ENCODE peak calls at places on chromosomes 6 and 20, in five cellular contexts. F is pancreas, Z is thyroid gland, M is neural crest cell, O is GM12865. H is an unnamed sample.

GRCh38 chr20:20594171-20594530 is 118.3 kb downstream of the RALGAPA2 start:
- DNase-seq in F (no peak), M (no peak), O (peak), Z (no peak), H (no peak)

GRCh38 chr6:138592698-138593097 is 93.4 kb upstream of the NHSL1 start:
- DNase-seq in M (no peak), F (no peak), O (peak), Z (no peak), H (no peak)

GRCh38 chr20:15379897-15380296 is 1042.5 kb upstream of the FLRT3 start:
- DNase-seq in O (no peak), F (no peak), Z (no peak), M (no peak), H (no peak)

GRCh38 chr6:113359155-113360140 is 497.7 kb upstream of the MARCKS start:
- DNase-seq in O (no peak), M (no peak), F (no peak), Z (no peak), H (no peak)

GRCh38 chr20:48784273-48784641 is 43.5 kb downstream of the PREX1 start:
- DNase-seq in O (peak), Z (no peak), F (no peak), M (no peak), H (no peak)

GRCh38 chr6:111572216-111572706 is 33.4 kb downstream of the TRAF3IP2 start:
- DNase-seq in O (no peak), M (no peak), F (no peak), Z (no peak), H (no peak)

GRCh38 chr20:41701596-41702350 is 83.6 kb upstream of the CHD6 start:
- DNase-seq in F (no peak), Z (no peak), O (no peak), M (no peak), H (no peak)

GRCh38 chr20:63084563-63084927 is 77.8 kb upstream of the BHLHE23 start:
- DNase-seq in O (no peak), F (peak), Z (no peak), M (no peak), H (no peak)

GRCh38 chr6:105363100-105363754 is 39.7 kb downstream of the PREP start:
- DNase-seq in O (no peak), Z (no peak), M (no peak), F (no peak), H (no peak)

GRCh38 chr20:11445891-11446290 is 471.8 kb upstream of the BTBD3 start:
- DNase-seq in O (no peak), M (no peak), Z (no peak), F (no peak), H (no peak)

GRCh38 chr6:15442467-15442866 is 196.6 kb downstream of the JARID2 start:
- DNase-seq in Z (no peak), F (no peak), M (no peak), O (no peak), H (no peak)

GRCh38 chr6:135851442-135852271 is at the start of gene PDE7B:
- DNase-seq in M (peak), O (peak), Z (peak), F (peak), H (peak)

GRCh38 chr20:33791959-33792597 is 19.1 kb upstream of the CHMP4B start:
- DNase-seq in O (peak), Z (peak), M (peak), F (peak), H (peak)

GRCh38 chr6:6246539-6246938 is 73.9 kb downstream of the F13A1 start:
- DNase-seq in M (no peak), F (no peak), O (peak), Z (no peak), H (no peak)

GRCh38 chr6:146544783-146545182 is 1.1 kb downstream of the RAB32 start:
- DNase-seq in O (no peak), Z (no peak), F (no peak), M (no peak), H (no peak)

GRCh38 chr6:122697458-122697857 is 82.1 kb upstream of the FABP7 start:
- DNase-seq in Z (no peak), O (no peak), F (no peak), M (no peak), H (no peak)

GRCh38 chr6:56851104-56851503 is 103.8 kb upstream of the BEND6 start:
- DNase-seq in O (peak), M (no peak), F (no peak), Z (no peak), H (no peak)

GRCh38 chr6:47248446-47248845 is 61.3 kb downstream of the TNFRSF21 start:
- DNase-seq in O (no peak), M (no peak), F (no peak), Z (no peak), H (no peak)

GRCh38 chr20:1441133-1441532 is 25.5 kb downstream of the NSFL1C start:
- DNase-seq in Z (no peak), O (no peak), F (no peak), M (no peak), H (no peak)

GRCh38 chr20:7152071-7152470 is 384.6 kb downstream of the BMP2 start:
- DNase-seq in O (no peak), M (no peak), Z (no peak), F (no peak), H (no peak)

GRCh38 chr6:160222491-160222890 is 36.1 kb downstream of the SLC22A2 start:
- DNase-seq in M (no peak), F (no peak), O (no peak), Z (no peak), H (no peak)

GRCh38 chr20:6768228-6769185 is 1.0 kb downstream of the BMP2 start:
- DNase-seq in M (peak), F (peak), O (no peak), Z (peak), H (no peak)

GRCh38 chr6:5175195-5175594 is 85.6 kb downstream of the LYRM4 start:
- DNase-seq in M (peak), F (no peak), O (peak), Z (no peak), H (no peak)
- TF ChIP-seq CTCF in M (peak), F (no peak), O (peak), Z (no peak), H (no peak)

GRCh38 chr20:5557123-5557522 is 193.1 kb upstream of the SHLD1 start:
- DNase-seq in O (peak), M (peak), F (no peak), Z (peak), H (no peak)
- TF ChIP-seq CTCF in O (peak), M (peak), F (peak), Z (peak), H (no peak)

GRCh38 chr20:278181-278580 is 12.4 kb downstream of the C20orf96 start:
- DNase-seq in O (no peak), F (no peak), M (no peak), Z (no peak), H (no peak)

GRCh38 chr20:277496-277781 is 13.1 kb downstream of the C20orf96 start:
- DNase-seq in F (no peak), Z (no peak), M (no peak), O (no peak), H (no peak)

GRCh38 chr20:275791-276190 is 14.8 kb downstream of the C20orf96 start:
- DNase-seq in M (no peak), O (no peak), F (no peak), Z (no peak), H (no peak)

GRCh38 chr20:276620-277495 is 13.7 kb downstream of the C20orf96 start:
- DNase-seq in F (no peak), Z (no peak), M (no peak), O (no peak), H (no peak)

GRCh38 chr20:278607-279571 is 11.7 kb downstream of the C20orf96 start:
- DNase-seq in F (no peak), O (no peak), M (no peak), Z (no peak), H (no peak)
- TF ChIP-seq CTCF in F (no peak), O (no peak), M (no peak), Z (no peak), H (no peak)

GRCh38 chr20:18287915-18288747 is at the start of gene ZNF133:
- DNase-seq in F (peak), O (peak), M (peak), Z (peak), H (peak)
- TF ChIP-seq CTCF in F (no peak), O (no peak), M (no peak), Z (no peak), H (no peak)

DNA sequence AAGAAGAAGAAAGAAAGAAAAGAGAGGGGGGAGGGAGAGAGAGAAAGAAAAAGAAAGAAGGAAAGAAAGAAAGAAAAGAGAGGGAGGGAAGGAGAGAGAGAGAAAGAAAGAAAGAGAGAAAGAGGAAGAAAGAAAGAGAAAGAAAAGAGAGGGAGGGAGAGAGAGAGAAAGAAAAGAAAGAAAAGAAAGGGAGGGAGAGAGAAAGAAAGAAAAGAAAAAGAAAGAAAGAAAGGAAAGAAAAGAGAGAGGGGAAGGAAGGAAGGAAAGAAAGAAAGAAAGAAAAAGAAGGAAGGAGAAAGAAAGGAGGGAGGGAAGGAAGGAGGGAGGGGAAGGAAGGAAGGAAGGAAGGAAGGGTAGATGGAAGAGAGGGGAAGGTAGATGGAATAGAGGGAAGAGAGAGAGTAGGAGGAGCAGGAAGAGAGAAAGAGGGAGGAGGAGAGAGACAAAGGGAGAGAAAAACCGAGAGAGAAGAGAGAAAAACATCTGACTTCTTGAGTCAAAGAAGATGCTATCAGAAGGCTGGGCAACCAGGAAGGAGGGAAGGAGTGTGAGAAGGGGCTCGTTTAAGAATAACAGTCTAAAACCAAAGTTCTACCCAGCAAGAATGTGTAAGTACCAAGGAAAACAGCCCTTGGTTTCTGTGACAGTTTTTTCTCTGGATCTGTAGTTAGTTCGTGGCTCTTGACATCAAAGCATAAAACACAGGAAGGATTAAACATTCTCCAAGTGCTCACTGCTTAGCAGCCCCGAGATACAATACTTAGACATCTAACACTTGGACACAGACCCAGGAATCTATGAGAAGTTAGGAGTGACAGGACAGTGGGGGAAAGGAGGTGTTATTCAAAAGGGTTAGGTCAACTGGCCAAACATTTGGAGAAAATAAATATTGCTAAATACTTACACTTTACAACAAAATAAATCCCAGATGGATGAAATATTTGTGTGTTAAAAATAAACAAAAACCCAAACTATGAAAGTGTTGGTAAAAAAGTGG is 131.9 kb upstream of the STMND1 start:
- DNase-seq in Z (no peak), O (no peak), F (no peak), M (no peak), H (no peak)
- TF ChIP-seq CTCF in Z (no peak), O (no peak), F (no peak), M (no peak), H (no peak)

DNA sequence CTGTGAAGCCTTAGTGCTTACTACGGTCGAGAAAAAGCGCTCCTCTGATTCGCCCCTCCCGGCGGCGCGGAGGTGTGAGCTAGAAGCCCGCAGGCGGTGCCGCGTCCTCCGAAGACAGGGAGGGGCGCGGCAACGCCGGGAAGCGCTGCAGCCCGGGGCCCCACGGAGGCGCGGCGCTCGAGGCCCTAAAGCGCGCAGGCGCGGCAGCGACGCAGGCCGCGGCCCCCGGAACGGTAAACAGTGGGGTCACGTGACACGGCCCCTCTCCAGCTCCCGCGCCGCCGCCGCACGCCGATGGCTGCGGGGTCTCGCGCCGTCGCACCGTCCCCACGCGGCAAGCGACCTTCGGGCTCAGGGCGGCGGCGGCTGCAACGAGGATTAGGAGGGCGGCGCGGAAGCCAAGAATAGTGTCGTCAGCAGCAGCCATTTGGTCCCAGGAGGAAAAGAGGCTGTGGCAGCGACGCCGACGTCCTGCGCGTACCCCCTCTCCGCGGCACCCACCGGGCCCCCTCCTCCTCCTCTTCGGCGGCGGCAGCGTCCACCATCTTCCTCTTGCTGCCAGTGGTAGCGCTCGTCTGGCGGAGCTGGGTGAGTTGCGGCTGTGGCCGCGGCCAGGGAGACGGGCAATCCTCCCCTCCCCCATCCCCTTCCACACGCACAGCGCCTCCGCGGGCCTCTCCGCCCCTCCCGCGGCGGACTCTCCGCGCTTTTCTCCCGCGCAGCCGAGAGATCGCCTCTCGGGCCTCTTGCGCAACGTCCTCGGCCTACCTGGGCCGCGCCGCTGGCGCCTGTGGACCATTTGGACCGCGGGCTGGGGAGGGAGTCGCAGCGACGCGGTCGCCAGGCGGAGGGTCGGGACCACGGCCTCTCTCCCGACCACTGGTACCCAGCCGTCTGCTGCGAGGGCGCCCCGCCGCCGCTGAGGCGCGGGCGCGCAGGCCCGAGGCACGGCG is at the start of gene PHF3:
- DNase-seq in M (peak), Z (peak), O (peak), F (peak), H (peak)
- TF ChIP-seq CTCF in M (peak), Z (no peak), O (no peak), F (no peak), H (no peak)

GRCh38 chr6:137044366-137045220 is at the start of gene IL20RA:
- DNase-seq in O (peak), M (peak), Z (peak), F (peak), H (peak)

GRCh38 chr6:137043710-137044365 is 927 bp downstream of the IL20RA start:
- DNase-seq in Z (peak), M (peak), F (no peak), O (no peak), H (no peak)

GRCh38 chr6:137039010-137039409 is 5.8 kb downstream of the IL20RA start:
- DNase-seq in O (no peak), Z (no peak), F (no peak), M (no peak), H (no peak)

GRCh38 chr6:137036566-137037300 is 8.0 kb downstream of the IL20RA start:
- DNase-seq in F (no peak), M (no peak), Z (no peak), O (no peak), H (no peak)

GRCh38 chr6:137040393-137040792 is 4.4 kb downstream of the IL20RA start:
- DNase-seq in M (no peak), Z (no peak), O (no peak), F (no peak), H (no peak)
- TF ChIP-seq CTCF in M (peak), Z (no peak), O (no peak), F (no peak), H (no peak)

DNA sequence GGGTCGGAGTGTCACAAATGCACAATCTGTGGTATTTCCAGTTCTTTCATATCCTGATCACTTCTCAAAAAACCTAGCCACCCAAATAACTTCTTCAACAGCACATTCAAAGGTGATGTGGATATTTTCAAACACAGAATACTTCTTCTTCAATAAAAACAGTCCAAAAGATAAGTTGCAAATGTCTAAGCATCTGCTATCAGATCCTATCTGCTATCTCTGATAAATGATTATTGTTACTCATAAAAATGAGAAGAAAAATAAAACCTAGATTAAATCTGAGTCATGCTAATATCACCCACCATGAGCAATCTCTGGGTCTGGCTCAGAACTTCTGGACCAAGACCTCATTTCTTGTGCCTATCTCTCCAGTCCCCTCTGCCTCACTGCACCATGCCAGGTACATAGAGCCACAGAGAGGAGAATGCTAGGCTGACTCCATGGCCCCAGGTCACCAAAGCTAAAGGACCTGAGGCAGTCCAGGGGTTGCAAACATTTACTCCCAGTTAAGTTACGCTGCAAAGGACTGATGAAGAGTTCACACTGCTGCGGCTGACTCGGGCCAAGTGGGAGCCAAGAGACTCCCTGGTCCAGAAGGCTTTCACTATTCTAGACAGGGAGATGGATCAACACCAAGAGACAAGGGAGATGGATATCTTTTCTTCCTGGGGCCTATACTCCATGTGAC is 101.4 kb downstream of the KIF13A start:
- DNase-seq in F (no peak), M (no peak), O (no peak), Z (no peak), H (no peak)
- TF ChIP-seq CTCF in F (no peak), M (no peak), O (no peak), Z (no peak), H (no peak)

GRCh38 chr6:148986608-148987007 is 239.8 kb downstream of the UST start:
- DNase-seq in M (no peak), F (no peak), O (no peak), Z (no peak), H (no peak)
- TF ChIP-seq CTCF in M (no peak), F (no peak), O (no peak), Z (no peak), H (no peak)

H was measured in activated B cell treated with CpG ODN at 0.5 μM for 24 hours.